ENCODE peak calls at places on chromosomes 5 and 9, in seven cellular contexts. I is K562, Q is HCT116, T is HepG2, N is GM12878, B is endothelial cell of umbilical vein, S is GM23338. Y is an unnamed sample.

GRCh38 chr9:107243757-107244156 is 39.3 kb upstream of the RAD23B start:
- DNase-seq in S (no peak), Q (peak; percentile 99), T (peak; percentile 89), B (no peak), I (peak; percentile 13), N (no peak), Y (no peak)

GRCh38 chr5:143550985-143551630 is 147.6 kb upstream of the NR3C1 start:
- DNase-seq in N (no peak), B (no peak), S (no peak), I (no peak), Q (no peak), T (no peak), Y (no peak)

GRCh38 chr5:33855396-33855795 is 36.4 kb downstream of the ADAMTS12 start:
- DNase-seq in N (no peak), S (no peak), B (no peak), Q (no peak), I (no peak), T (no peak), Y (no peak)

GRCh38 chr5:88269222-88269771 is 652 bp upstream of the TMEM161B start:
- DNase-seq in S (peak; percentile 46), B (peak; percentile 28), T (peak; percentile 6), Q (no peak), N (peak; percentile 12), I (peak; percentile 16), Y (no peak)

GRCh38 chr5:179558912-179559279 is 8.5 kb downstream of the RUFY1 start:
- DNase-seq in T (peak; percentile 39), N (no peak), S (peak; percentile 93), Q (no peak), I (no peak), B (peak; percentile 61), Y (no peak)

GRCh38 chr9:114098660-114099522 is at the start of gene KIF12:
- DNase-seq in B (no peak), T (peak; percentile 74), S (peak; percentile 94), Q (peak; percentile 22), N (no peak), I (peak; percentile 82), Y (no peak)

GRCh38 chr5:1420211-1421195 is 24.7 kb downstream of the SLC6A3 start:
- DNase-seq in I (no peak), T (no peak), S (no peak), B (no peak), Q (no peak), N (no peak), Y (no peak)

GRCh38 chr5:107542831-107543231 is 127.9 kb downstream of the EFNA5 start:
- DNase-seq in S (no peak), N (no peak), I (no peak), B (peak; percentile 76), Q (no peak), T (peak; percentile 2), Y (no peak)

GRCh38 chr5:88740604-88741003 is 142.4 kb downstream of the MEF2C start:
- DNase-seq in N (no peak), S (no peak), T (no peak), B (no peak), Q (no peak), I (no peak), Y (no peak)

GRCh38 chr9:129408535-129409215 is 212.2 kb downstream of the C9orf50 start:
- DNase-seq in S (no peak), Q (no peak), I (no peak), T (no peak), B (no peak), N (no peak), Y (no peak)

GRCh38 chr5:76953551-76954382 is 922 bp downstream of the CRHBP start:
- DNase-seq in N (no peak), I (no peak), Q (no peak), T (no peak), B (peak; percentile 20), S (peak; percentile 68), Y (no peak)

GRCh38 chr5:65481635-65482271 is at the start of gene ADAMTS6:
- DNase-seq in Q (peak; percentile 43), I (peak; percentile 71), S (peak; percentile 91), N (peak; percentile 55), T (peak; percentile 70), B (peak; percentile 94), Y (no peak)

GRCh38 chr5:132825824-132826391 is 4.5 kb downstream of the SHROOM1 start:
- DNase-seq in Q (no peak), I (no peak), S (peak; percentile 62), B (no peak), T (no peak), N (no peak), Y (no peak)

GRCh38 chr5:176543428-176544182 is 5.5 kb upstream of the CDHR2 start:
- DNase-seq in B (no peak), S (peak; percentile 80), I (peak; percentile 77), N (no peak), Q (no peak), T (no peak), Y (no peak)
- TF ChIP-seq EZH2 in B (no peak), S (no peak), I (no peak), N (no peak), Q (no peak), T (no peak), Y (no peak)

GRCh38 chr9:128191406-128192046 is at the start of gene CIZ1:
- DNase-seq in N (no peak), S (peak; percentile 85), I (peak; percentile 99), B (peak; percentile 76), T (peak; percentile 43), Q (peak; percentile 49), Y (no peak)
- TF ChIP-seq POLR2AphosphoS5 in N (peak; percentile 73), S (peak; percentile 77), I (peak; percentile 94), B (peak; percentile 94), T (peak; percentile 56), Q (peak; percentile 79), Y (no peak)

GRCh38 chr5:120808135-120808534 is 344.0 kb downstream of the PRR16 start:
- DNase-seq in Q (no peak), N (no peak), S (peak; percentile 41), B (no peak), T (no peak), I (no peak), Y (no peak)
- H3K4me3 ChIP-seq in Q (no peak overlapping the region), N (no peak overlapping the region), S (no peak overlapping the region), B (no peak overlapping the region), T (no peak overlapping the region), I (no peak overlapping the region), Y (no peak overlapping the region)

GRCh38 chr5:91174418-91174817 is 208.7 kb downstream of the ARRDC3 start:
- DNase-seq in T (no peak), B (no peak), N (no peak), S (no peak), I (no peak), Q (no peak), Y (no peak)

GRCh38 chr5:91170266-91170665 is 212.9 kb downstream of the ARRDC3 start:
- DNase-seq in I (no peak), T (no peak), N (no peak), S (no peak), Q (no peak), B (peak; percentile 45), Y (peak; percentile 73)

GRCh38 chr5:91168859-91169258 is 214.3 kb downstream of the ARRDC3 start:
- DNase-seq in T (no peak), N (no peak), Q (no peak), I (no peak), B (no peak), S (no peak), Y (no peak)

GRCh38 chr5:91175708-91176107 is 207.4 kb downstream of the ARRDC3 start:
- DNase-seq in N (no peak), T (no peak), Q (no peak), I (no peak), S (no peak), B (no peak), Y (no peak)

DNA sequence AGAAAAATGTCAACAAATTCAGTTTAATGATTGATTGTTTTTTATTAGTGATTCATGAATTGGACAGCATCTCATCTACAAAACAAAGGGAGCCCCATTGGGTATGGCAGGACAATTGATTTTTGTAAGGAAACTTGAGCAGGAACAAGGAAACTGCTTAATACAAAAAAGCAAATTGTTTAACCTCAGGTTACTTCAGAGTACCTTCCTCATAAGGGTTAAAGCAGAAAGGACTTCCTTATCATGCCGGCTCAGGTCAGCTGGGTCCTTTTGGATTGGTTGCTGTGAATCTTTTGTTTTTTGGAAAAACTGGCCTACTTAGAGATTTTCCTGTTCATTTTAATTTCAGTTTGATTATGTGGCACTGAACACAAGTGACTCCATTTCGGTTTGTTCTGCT is 211.8 kb downstream of the ARRDC3 start:
- DNase-seq in I (no peak), T (no peak), Q (no peak), S (peak; percentile 24), B (no peak), N (no peak), Y (no peak)
- TF ChIP-seq EZH2 in I (no peak), T (no peak), Q (no peak), S (no peak), B (no peak), N (no peak), Y (no peak)

GRCh38 chr9:111916234-111916645 is 19.6 kb downstream of the UGCG start:
- DNase-seq in N (no peak), I (no peak), B (no peak), T (no peak), S (no peak), Q (no peak), Y (no peak)

GRCh38 chr9:111915425-111915758 is 18.8 kb downstream of the UGCG start:
- DNase-seq in S (no peak), B (no peak), N (no peak), Q (no peak), T (no peak), I (no peak), Y (no peak)

GRCh38 chr9:111917980-111918379 is 21.4 kb downstream of the UGCG start:
- DNase-seq in S (no peak), Q (no peak), N (no peak), T (no peak), I (no peak), B (no peak), Y (no peak)

GRCh38 chr9:111914749-111915424 is 18.3 kb downstream of the UGCG start:
- DNase-seq in T (no peak), B (peak; percentile 44), Q (no peak), I (no peak), N (no peak), S (no peak), Y (no peak)

GRCh38 chr9:111917201-111917600 is 20.6 kb downstream of the UGCG start:
- DNase-seq in T (peak; percentile 55), I (no peak), B (no peak), N (no peak), S (no peak), Q (no peak), Y (no peak)
- TF ChIP-seq POLR2AphosphoS5 in T (no peak), I (no peak), B (no peak), N (no peak), S (no peak), Q (no peak), Y (no peak)

DNA sequence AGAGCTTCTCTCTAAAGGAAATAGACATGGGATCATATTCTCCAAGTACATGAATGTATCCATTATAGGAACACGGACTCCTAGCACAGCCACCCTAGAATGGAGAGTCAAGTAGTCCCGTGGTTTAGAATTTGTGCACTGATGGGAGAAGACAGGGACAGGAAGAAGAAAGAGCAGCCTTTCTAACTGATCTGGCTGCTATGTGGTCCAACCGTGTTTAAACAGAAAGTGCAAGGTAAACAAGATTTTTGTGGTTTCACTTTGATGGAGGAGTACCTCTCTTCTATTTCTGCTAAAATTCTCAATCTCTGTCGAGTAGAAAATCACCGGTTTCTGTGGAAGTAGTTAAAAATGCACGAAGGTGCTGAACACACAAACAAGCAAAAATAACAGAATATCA is 171.3 kb downstream of the ST8SIA4 start:
- DNase-seq in Q (no peak), B (no peak), T (no peak), S (no peak), I (no peak), N (peak; percentile 52), Y (no peak)
- H3K4me3 ChIP-seq in Q (no peak overlapping the region), B (no peak overlapping the region), T (no peak overlapping the region), S (no peak overlapping the region), I (no peak overlapping the region), N (peak overlapping the region; percentile 49), Y (no peak overlapping the region)

Y was measured in SK-N-MC.